ENCODE peak calls at places on chromosomes 5 and 9, in four cellular contexts. S is endodermal cell; H is GM06990; P is CD4-positive, CD25-positive, alpha-beta regulatory T cell. D is an unnamed sample. For H3K36me3, the result is how much of the 10 kb centered on the place peaks cover.

GRCh38 chr5:7825630-7826029 is 25.3 kb downstream of the CFAP90 start:
- DNase-seq in S (no peak), H (no peak), P (no peak), D (no peak)

GRCh38 chr5:35285011-35285410 is 54.7 kb upstream of the PRLR start:
- DNase-seq in S (no peak), H (no peak), P (no peak), D (no peak)

GRCh38 chr9:76322810-76323209 is 71.4 kb downstream of the RFK start:
- DNase-seq in S (peak), H (no peak), P (no peak), D (peak)

GRCh38 chr5:39775458-39776365 is 350.9 kb upstream of the DAB2 start:
- DNase-seq in S (no peak), H (no peak), P (no peak), D (no peak)

GRCh38 chr5:91850031-91850430 is 466.9 kb upstream of the ARRDC3 start:
- DNase-seq in S (no peak), H (no peak), P (no peak), D (no peak)

GRCh38 chr9:77020438-77021264 is 1.2 kb downstream of the FOXB2 start:
- DNase-seq in S (peak), H (no peak), P (no peak), D (peak)

GRCh38 chr9:110802416-110803035 is 133.9 kb downstream of the MUSK start:
- DNase-seq in S (no peak), H (no peak), P (no peak), D (no peak)

GRCh38 chr9:93525476-93525875 is 50.9 kb upstream of the PHF2 start:
- DNase-seq in S (no peak), H (no peak), P (no peak), D (no peak)

GRCh38 chr9:98970532-98971041 is 26.9 kb downstream of the COL15A1 start:
- DNase-seq in S (no peak), H (no peak), P (no peak), D (no peak)

GRCh38 chr5:142327111-142327842 is 2.5 kb upstream of the SPRY4 start:
- DNase-seq in S (peak), H (no peak), P (no peak), D (no peak)
- H3K4me3 ChIP-seq in S (peak), H (no peak), P (no peak), D (no peak)

DNA sequence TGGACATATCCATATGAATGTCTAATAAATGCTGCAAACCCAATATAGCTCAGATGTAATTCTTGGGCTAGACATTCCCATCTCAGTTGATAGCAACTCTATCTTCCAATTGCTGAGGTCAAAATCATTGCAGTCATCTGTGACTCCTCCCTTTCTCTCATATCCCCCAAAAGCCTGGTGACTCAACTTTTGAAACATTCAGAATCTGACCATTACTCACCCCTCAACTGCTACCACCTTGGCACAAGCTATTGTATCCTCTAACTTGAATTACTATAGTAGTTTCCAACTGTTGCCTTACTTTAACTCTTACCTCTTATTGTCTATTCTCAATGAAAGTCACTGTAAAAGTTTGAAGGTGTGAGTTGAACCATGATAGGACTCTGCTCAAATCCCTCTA is 600.1 kb upstream of the RGMB start:
- DNase-seq in S (no peak), H (no peak), P (no peak), D (no peak)
- H3K36me3 ChIP-seq in S (under half), H (under half), P (under half), D (under half)

GRCh38 chr9:33374190-33374589 is 28.2 kb downstream of the AQP7 start:
- DNase-seq in S (no peak), H (no peak), P (no peak), D (no peak)

GRCh38 chr9:33375238-33375840 is 27.0 kb downstream of the AQP7 start:
- DNase-seq in S (peak), H (no peak), P (no peak), D (peak)

GRCh38 chr9:33375841-33376321 is 26.5 kb downstream of the AQP7 start:
- DNase-seq in S (no peak), H (no peak), P (no peak), D (no peak)

GRCh38 chr9:33372900-33373299 is 29.5 kb downstream of the AQP7 start:
- DNase-seq in S (no peak), H (no peak), P (no peak), D (no peak)

GRCh38 chr9:33374634-33375237 is 27.6 kb downstream of the AQP7 start:
- DNase-seq in S (peak), H (no peak), P (peak), D (peak)
- H3K4me3 ChIP-seq in S (no peak), H (no peak), P (no peak), D (no peak)

DNA sequence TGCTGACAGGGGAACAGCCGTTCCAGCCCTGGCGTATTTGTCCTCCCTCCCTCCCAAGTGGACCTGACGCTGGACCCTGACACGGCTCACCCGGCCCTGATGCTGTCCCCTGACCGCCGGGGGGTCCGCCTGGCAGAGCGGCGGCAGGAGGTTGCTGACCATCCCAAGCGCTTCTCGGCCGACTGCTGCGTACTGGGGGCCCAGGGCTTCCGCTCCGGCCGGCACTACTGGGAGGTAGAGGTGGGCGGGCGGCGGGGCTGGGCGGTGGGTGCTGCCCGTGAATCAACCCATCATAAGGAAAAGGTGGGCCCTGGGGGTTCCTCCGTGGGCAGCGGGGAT is 9.6 kb downstream of the RACK1 start:
- DNase-seq in S (peak), H (peak), P (no peak), D (peak)
- H3K36me3 ChIP-seq in S (half or more), H (under half), P (half or more), D (under half)

DNA sequence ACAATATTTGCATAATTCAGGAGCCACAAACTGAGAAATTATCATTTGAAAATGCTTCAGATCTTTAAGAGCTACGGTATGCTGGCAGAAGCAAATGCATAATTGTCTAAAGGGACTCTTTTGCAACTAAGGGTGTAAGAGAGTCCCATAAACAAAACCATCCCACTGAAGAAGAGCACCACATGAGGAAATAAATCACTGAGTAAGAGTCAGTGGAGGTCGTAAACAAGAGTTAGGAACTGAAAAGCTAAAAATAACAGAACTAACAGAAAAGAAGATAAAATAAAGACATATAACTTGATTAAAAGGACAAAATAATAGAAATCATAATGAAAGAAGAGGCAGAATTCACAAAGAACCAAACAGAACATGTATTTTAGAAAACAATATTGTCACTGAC is 3.5 kb upstream of the SMC2 start:
- DNase-seq in S (no peak), H (no peak), P (no peak), D (no peak)
- H3K4me3 ChIP-seq in S (no peak), H (no peak), P (no peak), D (no peak)

GRCh38 chr5:33462456-33462855 is 21.7 kb downstream of the TARS1 start:
- DNase-seq in S (no peak), H (no peak), P (no peak), D (no peak)
- H3K36me3 ChIP-seq in S (half or more), H (under half), P (half or more), D (half or more)